ENCODE peak calls at places on chromosomes 6 and 20, in seven cellular contexts. T is ovary, A is MM.1S, B is aorta, G is mammary epithelial cell, Z is A549, K is cardiac fibroblast. S is an unnamed sample.

GRCh38 chr6:136604928-136605485 is 54.8 kb upstream of the MAP7 start:
- DNase-seq in T (no peak), A (no peak), B (no peak), G (no peak), Z (no peak), K (no peak), S (peak)

GRCh38 chr20:22861990-22862389 is 173.1 kb upstream of the SSTR4 start:
- DNase-seq in T (no peak), A (no peak), B (no peak), G (no peak), Z (no peak), K (peak), S (no peak)

GRCh38 chr6:63740709-63741108 is 105.1 kb downstream of the PHF3 start:
- DNase-seq in T (no peak), A (no peak), B (no peak), G (peak), Z (no peak), K (peak), S (peak)

GRCh38 chr20:32575805-32576204 is 9.3 kb downstream of the NOL4L start:
- DNase-seq in T (no peak), A (no peak), B (no peak), G (no peak), Z (no peak), K (no peak), S (no peak)

GRCh38 chr6:14856177-14856576 is 389.7 kb upstream of the JARID2 start:
- DNase-seq in T (no peak), A (no peak), B (no peak), G (no peak), Z (no peak), K (peak), S (no peak)

GRCh38 chr20:13526551-13526950 is 112.2 kb downstream of the TASP1 start:
- DNase-seq in T (no peak), A (no peak), B (no peak), G (peak), Z (no peak), K (peak), S (peak)

GRCh38 chr20:63025534-63026331 is 19.0 kb upstream of the BHLHE23 start:
- DNase-seq in T (peak), A (no peak), B (peak), G (peak), Z (peak), K (peak), S (peak)

GRCh38 chr20:50645253-50646068 is 45.9 kb downstream of the RIPOR3 start:
- DNase-seq in T (peak), A (no peak), B (peak), G (peak), Z (peak), K (peak), S (peak)

GRCh38 chr6:67501738-67502137 is 1133.3 kb upstream of the ADGRB3 start:
- DNase-seq in T (no peak), A (no peak), B (no peak), G (no peak), Z (no peak), K (peak), S (peak)

GRCh38 chr6:157533397-157533814 is 152.4 kb downstream of the ZDHHC14 start:
- DNase-seq in T (no peak), A (no peak), B (no peak), G (no peak), Z (no peak), K (no peak), S (no peak)

GRCh38 chr6:167759206-167759605 is 67.5 kb upstream of the AFDN start:
- DNase-seq in T (no peak), A (no peak), B (no peak), G (no peak), Z (no peak), K (no peak), S (no peak)

GRCh38 chr20:57498425-57499400 is 26.2 kb downstream of the CTCFL start:
- DNase-seq in T (no peak), A (peak), B (no peak), G (no peak), Z (peak), K (peak), S (peak)

GRCh38 chr20:38748863-38749153 is 548 bp downstream of the ACTR5 start:
- DNase-seq in T (no peak), A (peak), B (no peak), G (no peak), Z (peak), K (no peak), S (no peak)

GRCh38 chr6:142369266-142369665 is 67.5 kb downstream of the ADGRG6 start:
- DNase-seq in T (no peak), A (no peak), B (no peak), G (no peak), Z (no peak), K (no peak), S (no peak)

GRCh38 chr6:142367501-142368018 is 65.8 kb downstream of the ADGRG6 start:
- DNase-seq in T (no peak), A (no peak), B (no peak), G (no peak), Z (peak), K (no peak), S (peak)

GRCh38 chr6:142361765-142362540 is 60.1 kb downstream of the ADGRG6 start:
- DNase-seq in T (no peak), A (no peak), B (no peak), G (peak), Z (peak), K (peak), S (peak)

GRCh38 chr6:142372348-142372747 is 70.5 kb downstream of the ADGRG6 start:
- DNase-seq in T (no peak), A (no peak), B (no peak), G (peak), Z (peak), K (peak), S (peak)

GRCh38 chr6:142367061-142367460 is 65.3 kb downstream of the ADGRG6 start:
- DNase-seq in T (no peak), A (no peak), B (no peak), G (no peak), Z (no peak), K (no peak), S (no peak)
- H3K4me3 ChIP-seq in T (no peak), A (no peak), B (no peak), G (no peak), Z (peak), K (no peak), S (no peak)

DNA sequence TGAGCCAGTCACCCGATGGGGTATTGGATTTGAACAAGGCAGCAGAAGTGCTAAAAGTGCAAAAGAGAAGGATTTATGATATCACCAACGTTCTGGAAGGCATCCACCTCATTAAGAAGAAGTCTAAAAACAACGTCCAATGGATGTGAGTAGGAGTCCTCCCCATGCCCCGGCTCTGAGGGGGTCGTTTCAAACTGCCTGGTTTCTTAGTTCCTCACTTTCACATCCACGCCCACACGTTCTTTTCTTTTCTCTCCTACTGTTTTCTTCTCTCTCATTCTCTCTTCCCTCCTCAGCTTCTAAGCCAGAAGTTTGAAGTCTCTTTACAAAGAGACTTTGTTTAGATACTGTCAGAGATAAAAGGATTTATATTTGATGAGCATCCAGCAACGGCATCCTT is 53.0 kb upstream of the CDKAL1 start:
- DNase-seq in T (no peak), A (no peak), B (no peak), G (no peak), Z (no peak), K (no peak), S (no peak)
- H3K4me3 ChIP-seq in T (no peak), A (no peak), B (no peak), G (no peak), Z (no peak), K (no peak), S (no peak)

DNA sequence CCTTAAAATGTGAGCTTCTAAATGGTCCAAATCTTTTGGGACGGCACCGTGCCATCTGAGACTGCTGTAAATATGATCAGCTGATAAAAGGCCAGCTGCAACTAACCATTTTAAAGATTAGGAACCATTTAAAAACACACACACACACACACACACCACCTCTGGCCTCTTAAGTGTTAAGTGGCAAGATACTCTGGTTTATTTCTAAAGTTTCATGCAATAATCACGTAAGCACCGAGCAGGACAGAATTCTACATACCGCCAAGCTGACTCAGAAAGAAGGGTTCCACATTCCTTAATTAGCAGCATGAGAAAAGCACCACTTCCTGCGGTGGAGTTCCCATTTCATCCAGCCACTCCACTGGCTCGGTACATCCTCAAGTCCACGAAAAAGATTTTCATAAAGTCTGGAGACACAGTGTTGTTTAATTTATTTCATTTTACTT is 17.8 kb upstream of the ZNF217 start:
- DNase-seq in T (no peak), A (peak), B (peak), G (peak), Z (peak), K (peak), S (peak)
- H3K4me3 ChIP-seq in T (no peak), A (peak), B (no peak), G (no peak), Z (peak), K (no peak), S (no peak)

GRCh38 chr6:12601881-12602280 is 114.7 kb upstream of the PHACTR1 start:
- DNase-seq in T (no peak), A (no peak), B (no peak), G (no peak), Z (no peak), K (peak), S (no peak)
- H3K4me3 ChIP-seq in T (no peak), A (no peak), B (no peak), G (no peak), Z (no peak), K (no peak), S (no peak)

GRCh38 chr20:2995796-2996195 is 47.6 kb upstream of the GNRH2 start:
- DNase-seq in T (no peak), A (no peak), B (no peak), G (no peak), Z (no peak), K (no peak), S (no peak)

GRCh38 chr20:3003416-3003815 is 40.0 kb upstream of the GNRH2 start:
- DNase-seq in T (no peak), A (no peak), B (no peak), G (no peak), Z (no peak), K (no peak), S (no peak)

GRCh38 chr20:2998728-2999127 is 44.7 kb upstream of the GNRH2 start:
- DNase-seq in T (no peak), A (no peak), B (no peak), G (no peak), Z (no peak), K (no peak), S (no peak)

GRCh38 chr20:3000852-3001523 is 42.4 kb upstream of the GNRH2 start:
- DNase-seq in T (no peak), A (peak), B (no peak), G (peak), Z (peak), K (peak), S (peak)
- H3K4me3 ChIP-seq in T (no peak), A (no peak), B (no peak), G (no peak), Z (no peak), K (no peak), S (no peak)

GRCh38 chr6:31579119-31579505 is 3.1 kb downstream of the LTB start:
- DNase-seq in T (no peak), A (no peak), B (no peak), G (no peak), Z (no peak), K (no peak), S (no peak)
- H3K4me3 ChIP-seq in T (no peak), A (no peak), B (no peak), G (no peak), Z (no peak), K (no peak), S (no peak)

GRCh38 chr20:35662541-35662940 is 2.2 kb downstream of the CPNE1 start:
- DNase-seq in T (no peak), A (no peak), B (no peak), G (no peak), Z (no peak), K (no peak), S (no peak)
- H3K4me3 ChIP-seq in T (peak), A (peak), B (peak), G (peak), Z (peak), K (peak), S (peak)

GRCh38 chr6:138965291-138965874 is 22.7 kb downstream of the REPS1 start:
- DNase-seq in T (no peak), A (no peak), B (no peak), G (no peak), Z (no peak), K (no peak), S (no peak)

GRCh38 chr6:138965971-138966370 is 22.1 kb downstream of the REPS1 start:
- DNase-seq in T (no peak), A (no peak), B (no peak), G (no peak), Z (no peak), K (no peak), S (no peak)

GRCh38 chr6:138964012-138964411 is 24.0 kb downstream of the REPS1 start:
- DNase-seq in T (no peak), A (no peak), B (no peak), G (no peak), Z (no peak), K (no peak), S (no peak)

GRCh38 chr6:138963531-138963930 is 24.5 kb downstream of the REPS1 start:
- DNase-seq in T (no peak), A (no peak), B (no peak), G (no peak), Z (no peak), K (peak), S (no peak)

GRCh38 chr6:138963119-138963518 is 24.9 kb downstream of the REPS1 start:
- DNase-seq in T (no peak), A (no peak), B (no peak), G (no peak), Z (no peak), K (no peak), S (no peak)
- H3K4me3 ChIP-seq in T (no peak), A (no peak), B (no peak), G (no peak), Z (no peak), K (no peak), S (no peak)